ENCODE peak calls at places on chromosomes 4 and X, in five cellular contexts. T is tibial nerve; J is OCI-LY7; R is stimulated activated CD8-positive, alpha-beta memory T cell treated with anti-CD3 and anti-CD28 coated beads, Interleukin-4, amount 100 ng/mL, for 24 hours; H is psoas muscle. O is an unnamed sample.

GRCh38 chr4:170138580-170139194 is 48.9 kb upstream of the AADAT start:
- DNase-seq in T (peak), J (peak), R (peak), H (peak), O (peak)

GRCh38 chrX:7170903-7171302 is 22.9 kb upstream of the PUDP start:
- DNase-seq in T (no peak), J (peak), R (peak), H (no peak), O (peak)

GRCh38 chr4:82648356-82648755 is 86.6 kb upstream of the TMEM150C start:
- DNase-seq in T (no peak), J (no peak), R (no peak), H (no peak), O (no peak)

GRCh38 chr4:139642364-139642763 is 23.3 kb upstream of the MGST2 start:
- DNase-seq in T (no peak), J (no peak), R (no peak), H (no peak), O (no peak)

GRCh38 chr4:26701786-26702227 is 117.9 kb downstream of the TBC1D19 start:
- DNase-seq in T (no peak), J (no peak), R (no peak), H (no peak), O (no peak)

GRCh38 chr4:47933798-47934197 is 19.4 kb upstream of the NFXL1 start:
- DNase-seq in T (no peak), J (peak), R (no peak), H (no peak), O (no peak)

GRCh38 chr4:105785792-105786191 is 77.2 kb downstream of the GSTCD start:
- DNase-seq in T (no peak), J (no peak), R (no peak), H (no peak), O (no peak)

GRCh38 chrX:340641-341423 is 22.2 kb upstream of the GTPBP6 start:
- DNase-seq in T (no peak), J (no peak), R (no peak), H (no peak), O (no peak)

GRCh38 chr4:86895692-86896488 is 3.7 kb upstream of the C4orf36 start:
- DNase-seq in T (peak), J (peak), R (no peak), H (no peak), O (no peak)

GRCh38 chr4:6734165-6734786 is 18.3 kb downstream of the BLOC1S4 start:
- DNase-seq in T (no peak), J (no peak), R (no peak), H (no peak), O (no peak)

GRCh38 chr4:113467581-113467980 is 294.0 kb downstream of the CAMK2D start:
- DNase-seq in T (peak), J (no peak), R (no peak), H (no peak), O (no peak)

GRCh38 chrX:149825424-149825823 is 43.7 kb downstream of the MAGEA9 start:
- DNase-seq in T (no peak), J (peak), R (peak), H (no peak), O (no peak)

GRCh38 chr4:107392380-107392779 is 327.7 kb downstream of the PAPSS1 start:
- DNase-seq in T (no peak), J (no peak), R (no peak), H (no peak), O (no peak)

GRCh38 chr4:184471872-184472539 is 2.3 kb downstream of the IRF2 start:
- DNase-seq in T (no peak), J (peak), R (no peak), H (no peak), O (no peak)

GRCh38 chr4:90121961-90122748 is 5.0 kb upstream of the CCSER1 start:
- DNase-seq in T (no peak), J (no peak), R (no peak), H (no peak), O (no peak)

GRCh38 chrX:37685452-37686347 is at the start of gene XK:
- DNase-seq in T (no peak), J (no peak), R (peak), H (peak), O (no peak)

GRCh38 chr4:40840255-40840984 is 90.7 kb downstream of the NSUN7 start:
- DNase-seq in T (no peak), J (no peak), R (no peak), H (no peak), O (no peak)

GRCh38 chr4:78552398-78553396 is 1.1 kb downstream of the ANXA3 start:
- DNase-seq in T (no peak), J (no peak), R (no peak), H (no peak), O (no peak)

GRCh38 chrX:38803286-38803608 is 2.0 kb downstream of the MID1IP1 start:
- DNase-seq in T (no peak), J (peak), R (no peak), H (no peak), O (no peak)

GRCh38 chr4:79198886-79199591 is 126.8 kb downstream of the NAA11 start:
- DNase-seq in T (no peak), J (no peak), R (no peak), H (no peak), O (no peak)

GRCh38 chrX:7711167-7711566 is 131.8 kb upstream of the VCX start:
- DNase-seq in T (no peak), J (no peak), R (no peak), H (no peak), O (no peak)

GRCh38 chr4:168893807-168894206 is 116.2 kb downstream of the CBR4 start:
- DNase-seq in T (no peak), J (no peak), R (no peak), H (no peak), O (no peak)

GRCh38 chr4:14863420-14864364 is 138.6 kb upstream of the CPEB2 start:
- DNase-seq in T (no peak), J (no peak), R (no peak), H (no peak), O (no peak)

GRCh38 chr4:152094851-152095700 is 334.3 kb upstream of the GATB start:
- DNase-seq in T (no peak), J (no peak), R (no peak), H (no peak), O (no peak)

GRCh38 chr4:110636231-110636676 is 13.4 kb upstream of the PITX2 start:
- DNase-seq in T (no peak), J (no peak), R (no peak), H (no peak), O (no peak)

GRCh38 chrX:31012509-31013025 is 59.3 kb downstream of the FTHL17 start:
- DNase-seq in T (no peak), J (no peak), R (no peak), H (no peak), O (no peak)

GRCh38 chr4:87249620-87250019 is 29.2 kb upstream of the KLHL8 start:
- DNase-seq in T (no peak), J (no peak), R (no peak), H (no peak), O (no peak)

GRCh38 chrX:151711787-151712186 is 4.0 kb upstream of the FATE1 start:
- DNase-seq in T (no peak), J (no peak), R (no peak), H (no peak), O (no peak)

GRCh38 chr4:15327311-15328298 is 100.2 kb upstream of the C1QTNF7 start:
- DNase-seq in T (peak), J (no peak), R (no peak), H (no peak), O (no peak)

GRCh38 chr4:141447761-141448160 is 188.6 kb upstream of the IL15 start:
- DNase-seq in T (no peak), J (no peak), R (no peak), H (no peak), O (no peak)

GRCh38 chr4:84750260-84750955 is 167.5 kb downstream of the CDS1 start:
- DNase-seq in T (no peak), J (peak), R (no peak), H (no peak), O (no peak)

O was measured in T follicular helper cell.